ENCODE peak calls at places on chromosomes 16 and 17, in nine cellular contexts. One of them, this sample, is unnamed. For H3K4me1, the result is how much of the 10 kb centered on the place peaks cover.

GRCh38 chr16:48409839-48410610 is 24.8 kb upstream of the SIAH1 start:
- DNase-seq in heart left ventricle: no peak
- DNase-seq in ovary: peak
- DNase-seq in HCT116: no peak
- DNase-seq in body of pancreas: no peak
- DNase-seq in uterus: no peak
- DNase-seq in transverse colon: peak
- DNase-seq in Peyer's patch: no peak
- DNase-seq in adrenal gland: peak
- DNase-seq in this sample: no peak

GRCh38 chr16:4918790-4919210 is 18.1 kb downstream of the PPL start:
- DNase-seq in ovary: no peak
- DNase-seq in adrenal gland: no peak
- DNase-seq in transverse colon: peak
- DNase-seq in body of pancreas: peak
- DNase-seq in heart left ventricle: no peak
- DNase-seq in uterus: no peak
- DNase-seq in HCT116: no peak
- DNase-seq in Peyer's patch: no peak
- DNase-seq in this sample: no peak

GRCh38 chr17:39791296-39791992 is 53.7 kb downstream of the GRB7 start:
- DNase-seq in Peyer's patch: no peak
- DNase-seq in HCT116: no peak
- DNase-seq in ovary: no peak
- DNase-seq in transverse colon: no peak
- DNase-seq in adrenal gland: no peak
- DNase-seq in heart left ventricle: no peak
- DNase-seq in uterus: no peak
- DNase-seq in body of pancreas: no peak
- DNase-seq in this sample: no peak

GRCh38 chr16:1037023-1037933 is 35.3 kb upstream of the SSTR5 start:
- DNase-seq in heart left ventricle: no peak
- DNase-seq in body of pancreas: no peak
- DNase-seq in adrenal gland: no peak
- DNase-seq in Peyer's patch: no peak
- DNase-seq in ovary: no peak
- DNase-seq in uterus: no peak
- DNase-seq in transverse colon: no peak
- DNase-seq in HCT116: no peak
- DNase-seq in this sample: no peak

GRCh38 chr17:9880582-9880999 is 24.5 kb downstream of the RCVRN start:
- DNase-seq in Peyer's patch: no peak
- DNase-seq in body of pancreas: no peak
- DNase-seq in heart left ventricle: no peak
- DNase-seq in adrenal gland: no peak
- DNase-seq in uterus: no peak
- DNase-seq in ovary: no peak
- DNase-seq in HCT116: peak
- DNase-seq in transverse colon: no peak
- DNase-seq in this sample: no peak

GRCh38 chr16:89357055-89357454 is 133.3 kb downstream of the ANKRD11 start:
- DNase-seq in body of pancreas: no peak
- DNase-seq in ovary: peak
- DNase-seq in uterus: no peak
- DNase-seq in Peyer's patch: no peak
- DNase-seq in adrenal gland: no peak
- DNase-seq in HCT116: no peak
- DNase-seq in transverse colon: no peak
- DNase-seq in heart left ventricle: no peak
- DNase-seq in this sample: no peak

GRCh38 chr17:40124279-40125141 is 2.7 kb downstream of the MSL1 start:
- DNase-seq in HCT116: no peak
- DNase-seq in adrenal gland: no peak
- DNase-seq in Peyer's patch: no peak
- DNase-seq in uterus: no peak
- DNase-seq in body of pancreas: no peak
- DNase-seq in transverse colon: no peak
- DNase-seq in heart left ventricle: no peak
- DNase-seq in ovary: no peak
- DNase-seq in this sample: no peak

GRCh38 chr16:69762843-69763556 is 868 bp downstream of the WWP2 start:
- DNase-seq in uterus: no peak
- DNase-seq in body of pancreas: no peak
- DNase-seq in heart left ventricle: no peak
- DNase-seq in HCT116: no peak
- DNase-seq in adrenal gland: no peak
- DNase-seq in Peyer's patch: no peak
- DNase-seq in ovary: no peak
- DNase-seq in transverse colon: peak
- DNase-seq in this sample: no peak

GRCh38 chr17:63984206-63984605 is 11.5 kb upstream of the SCN4A start:
- DNase-seq in adrenal gland: peak
- DNase-seq in transverse colon: no peak
- DNase-seq in uterus: no peak
- DNase-seq in body of pancreas: no peak
- DNase-seq in ovary: no peak
- DNase-seq in heart left ventricle: no peak
- DNase-seq in Peyer's patch: no peak
- DNase-seq in HCT116: no peak
- DNase-seq in this sample: no peak
- H3K4me1 ChIP-seq in adrenal gland: under half
- H3K4me1 ChIP-seq in transverse colon: under half
- H3K4me1 ChIP-seq in uterus: under half
- H3K4me1 ChIP-seq in body of pancreas: under half
- H3K4me1 ChIP-seq in ovary: under half
- H3K4me1 ChIP-seq in heart left ventricle: half or more
- H3K4me1 ChIP-seq in Peyer's patch: under half
- H3K4me1 ChIP-seq in HCT116: under half
- H3K4me1 ChIP-seq in this sample: under half

GRCh38 chr16:87955302-87956168 is 4.3 kb downstream of the BANP start:
- DNase-seq in ovary: no peak
- DNase-seq in HCT116: no peak
- DNase-seq in adrenal gland: no peak
- DNase-seq in heart left ventricle: no peak
- DNase-seq in Peyer's patch: no peak
- DNase-seq in transverse colon: no peak
- DNase-seq in uterus: no peak
- DNase-seq in body of pancreas: no peak
- DNase-seq in this sample: no peak

GRCh38 chr16:87956771-87957279 is 5.6 kb downstream of the BANP start:
- DNase-seq in ovary: no peak
- DNase-seq in HCT116: no peak
- DNase-seq in uterus: no peak
- DNase-seq in heart left ventricle: no peak
- DNase-seq in adrenal gland: no peak
- DNase-seq in transverse colon: no peak
- DNase-seq in Peyer's patch: no peak
- DNase-seq in body of pancreas: no peak
- DNase-seq in this sample: no peak

GRCh38 chr16:87954826-87955225 is 3.6 kb downstream of the BANP start:
- DNase-seq in Peyer's patch: no peak
- DNase-seq in ovary: no peak
- DNase-seq in heart left ventricle: no peak
- DNase-seq in adrenal gland: peak
- DNase-seq in HCT116: no peak
- DNase-seq in transverse colon: peak
- DNase-seq in body of pancreas: peak
- DNase-seq in uterus: no peak
- DNase-seq in this sample: no peak

GRCh38 chr16:87957296-87958069 is 6.2 kb downstream of the BANP start:
- DNase-seq in adrenal gland: no peak
- DNase-seq in heart left ventricle: no peak
- DNase-seq in ovary: no peak
- DNase-seq in HCT116: no peak
- DNase-seq in body of pancreas: no peak
- DNase-seq in Peyer's patch: no peak
- DNase-seq in transverse colon: no peak
- DNase-seq in uterus: no peak
- DNase-seq in this sample: no peak

GRCh38 chr16:87956169-87956770 is 5.0 kb downstream of the BANP start:
- DNase-seq in Peyer's patch: peak
- DNase-seq in adrenal gland: no peak
- DNase-seq in body of pancreas: no peak
- DNase-seq in ovary: no peak
- DNase-seq in uterus: no peak
- DNase-seq in HCT116: no peak
- DNase-seq in heart left ventricle: peak
- DNase-seq in transverse colon: peak
- DNase-seq in this sample: no peak
- TF ChIP-seq POLR2A in Peyer's patch: no peak
- TF ChIP-seq POLR2A in adrenal gland: no peak
- TF ChIP-seq POLR2A in body of pancreas: no peak
- TF ChIP-seq POLR2A in ovary: no peak
- TF ChIP-seq POLR2A in uterus: no peak
- TF ChIP-seq POLR2A in HCT116: no peak
- TF ChIP-seq POLR2A in heart left ventricle: no peak
- TF ChIP-seq POLR2A in transverse colon: peak
- TF ChIP-seq POLR2A in this sample: no peak

GRCh38 chr16:85515319-85515745 is 97.8 kb upstream of the GSE1 start:
- DNase-seq in transverse colon: no peak
- DNase-seq in uterus: no peak
- DNase-seq in adrenal gland: no peak
- DNase-seq in body of pancreas: no peak
- DNase-seq in Peyer's patch: no peak
- DNase-seq in HCT116: no peak
- DNase-seq in heart left ventricle: no peak
- DNase-seq in ovary: no peak
- DNase-seq in this sample: no peak

GRCh38 chr16:85515830-85516397 is 97.2 kb upstream of the GSE1 start:
- DNase-seq in HCT116: no peak
- DNase-seq in ovary: no peak
- DNase-seq in uterus: no peak
- DNase-seq in transverse colon: no peak
- DNase-seq in adrenal gland: no peak
- DNase-seq in heart left ventricle: no peak
- DNase-seq in Peyer's patch: no peak
- DNase-seq in body of pancreas: peak
- DNase-seq in this sample: no peak

GRCh38 chr16:85513649-85514048 is 99.5 kb upstream of the GSE1 start:
- DNase-seq in uterus: no peak
- DNase-seq in body of pancreas: no peak
- DNase-seq in adrenal gland: no peak
- DNase-seq in ovary: no peak
- DNase-seq in heart left ventricle: no peak
- DNase-seq in HCT116: no peak
- DNase-seq in transverse colon: no peak
- DNase-seq in Peyer's patch: no peak
- DNase-seq in this sample: no peak

GRCh38 chr16:85514295-85514600 is 98.9 kb upstream of the GSE1 start:
- DNase-seq in HCT116: no peak
- DNase-seq in heart left ventricle: peak
- DNase-seq in adrenal gland: peak
- DNase-seq in transverse colon: peak
- DNase-seq in Peyer's patch: no peak
- DNase-seq in uterus: no peak
- DNase-seq in body of pancreas: peak
- DNase-seq in ovary: peak
- DNase-seq in this sample: no peak

DNA sequence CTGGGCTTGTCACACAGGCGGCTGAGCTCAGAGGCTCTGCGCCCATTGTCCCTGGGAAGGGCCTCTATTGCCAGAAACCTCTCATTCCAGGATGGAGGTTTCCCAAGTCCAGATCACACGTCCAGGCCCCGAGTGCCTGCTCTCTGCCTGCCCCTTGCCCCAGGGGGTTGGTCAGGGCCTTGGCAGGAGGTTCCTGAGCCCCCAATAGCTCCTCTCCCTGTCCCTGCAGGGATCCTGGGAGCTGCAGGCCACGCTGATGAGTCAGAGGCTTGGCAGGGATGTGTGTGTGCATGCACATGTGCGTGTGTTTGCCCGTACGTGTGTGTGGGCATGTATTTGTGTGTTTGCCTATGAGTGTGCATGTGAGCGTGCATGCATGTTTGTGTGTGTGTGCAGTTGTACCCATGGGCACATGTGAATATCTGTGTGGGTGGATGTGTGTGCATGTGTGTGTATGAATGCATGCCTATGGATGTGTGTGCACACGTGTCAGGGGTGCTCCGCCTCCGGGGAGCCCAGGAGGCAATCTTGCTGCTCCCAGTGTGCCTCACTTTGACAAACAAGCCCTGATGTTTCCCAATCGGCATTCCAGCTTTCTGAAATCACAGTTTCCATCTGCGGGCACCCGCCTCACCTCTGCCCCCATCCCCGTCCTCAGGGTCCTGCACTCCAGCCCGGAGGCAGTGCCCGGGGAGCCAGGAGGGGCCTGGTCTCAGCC is 98.4 kb upstream of the GSE1 start:
- DNase-seq in HCT116: peak
- DNase-seq in ovary: peak
- DNase-seq in adrenal gland: peak
- DNase-seq in body of pancreas: peak
- DNase-seq in transverse colon: peak
- DNase-seq in heart left ventricle: peak
- DNase-seq in uterus: peak
- DNase-seq in Peyer's patch: no peak
- DNase-seq in this sample: no peak
- H3K4me1 ChIP-seq in HCT116: under half
- H3K4me1 ChIP-seq in ovary: under half
- H3K4me1 ChIP-seq in adrenal gland: under half
- H3K4me1 ChIP-seq in body of pancreas: under half
- H3K4me1 ChIP-seq in transverse colon: under half
- H3K4me1 ChIP-seq in heart left ventricle: under half
- H3K4me1 ChIP-seq in uterus: under half
- H3K4me1 ChIP-seq in Peyer's patch: under half
- H3K4me1 ChIP-seq in this sample: under half

GRCh38 chr17:1715803-1716075 is 5.6 kb upstream of the TLCD2 start:
- DNase-seq in uterus: no peak
- DNase-seq in transverse colon: no peak
- DNase-seq in ovary: no peak
- DNase-seq in heart left ventricle: no peak
- DNase-seq in Peyer's patch: no peak
- DNase-seq in HCT116: no peak
- DNase-seq in adrenal gland: no peak
- DNase-seq in body of pancreas: no peak
- DNase-seq in this sample: no peak

GRCh38 chr17:1714980-1715802 is 5.0 kb upstream of the TLCD2 start:
- DNase-seq in adrenal gland: peak
- DNase-seq in uterus: peak
- DNase-seq in transverse colon: peak
- DNase-seq in ovary: peak
- DNase-seq in heart left ventricle: peak
- DNase-seq in body of pancreas: peak
- DNase-seq in Peyer's patch: no peak
- DNase-seq in HCT116: peak
- DNase-seq in this sample: no peak

GRCh38 chr17:1713878-1714487 is 3.8 kb upstream of the TLCD2 start:
- DNase-seq in ovary: peak
- DNase-seq in heart left ventricle: no peak
- DNase-seq in uterus: peak
- DNase-seq in body of pancreas: peak
- DNase-seq in adrenal gland: peak
- DNase-seq in transverse colon: peak
- DNase-seq in HCT116: peak
- DNase-seq in Peyer's patch: no peak
- DNase-seq in this sample: no peak

GRCh38 chr17:1713160-1713877 is 3.1 kb upstream of the TLCD2 start:
- DNase-seq in adrenal gland: no peak
- DNase-seq in heart left ventricle: no peak
- DNase-seq in HCT116: no peak
- DNase-seq in ovary: peak
- DNase-seq in transverse colon: no peak
- DNase-seq in body of pancreas: no peak
- DNase-seq in uterus: no peak
- DNase-seq in Peyer's patch: no peak
- DNase-seq in this sample: no peak

DNA sequence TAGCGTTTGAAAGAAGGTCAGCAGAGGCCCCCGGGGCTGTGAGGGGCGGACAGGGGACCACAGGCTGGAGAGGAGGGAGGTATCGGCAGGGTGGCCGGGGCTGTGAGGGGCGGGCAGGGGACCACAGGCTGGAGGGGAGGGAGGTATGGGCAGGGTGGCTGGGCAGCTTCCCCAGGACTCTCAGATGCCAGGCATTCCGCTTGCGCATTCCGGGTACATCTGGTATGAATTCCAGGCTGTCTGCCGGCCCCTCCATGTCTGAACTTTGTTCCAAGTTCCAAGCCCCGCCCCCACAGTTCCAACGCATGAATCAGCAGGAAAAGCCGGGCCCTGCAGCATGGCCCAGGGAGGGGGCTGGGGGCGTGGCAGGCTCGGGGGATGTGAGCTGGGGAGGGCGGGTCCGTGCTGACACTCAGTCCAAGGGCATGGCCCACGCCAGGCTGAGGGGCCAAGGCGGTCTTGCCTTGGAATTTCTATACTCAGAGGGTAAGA is 4.4 kb upstream of the TLCD2 start:
- DNase-seq in transverse colon: peak
- DNase-seq in heart left ventricle: peak
- DNase-seq in ovary: peak
- DNase-seq in uterus: peak
- DNase-seq in Peyer's patch: peak
- DNase-seq in HCT116: peak
- DNase-seq in adrenal gland: peak
- DNase-seq in body of pancreas: peak
- DNase-seq in this sample: peak
- TF ChIP-seq POLR2A in transverse colon: no peak
- TF ChIP-seq POLR2A in heart left ventricle: no peak
- TF ChIP-seq POLR2A in ovary: no peak
- TF ChIP-seq POLR2A in uterus: peak
- TF ChIP-seq POLR2A in Peyer's patch: peak
- TF ChIP-seq POLR2A in HCT116: no peak
- TF ChIP-seq POLR2A in adrenal gland: peak
- TF ChIP-seq POLR2A in body of pancreas: no peak
- TF ChIP-seq POLR2A in this sample: no peak